ENCODE peak calls at places on chromosomes 12 and 14, in four cellular contexts. P is ovary, L is gastrocnemius medialis, R is mesendoderm. T is an unnamed sample. For H3K4me1, the result is how much of the 10 kb centered on the place peaks cover.

GRCh38 chr12:50221228-50222008 is 54.2 kb upstream of the CERS5 start:
- DNase-seq in P (no peak), L (no peak), R (peak), T (no peak)

GRCh38 chr14:35215110-35215872 is 76.9 kb upstream of the PSMA6 start:
- DNase-seq in P (no peak), L (no peak), R (peak), T (no peak)

GRCh38 chr14:56716705-56717104 is 93.6 kb downstream of the OTX2 start:
- DNase-seq in P (no peak), L (no peak), R (no peak), T (no peak)

GRCh38 chr12:118402251-118402650 is 25.9 kb downstream of the SUDS3 start:
- DNase-seq in P (no peak), L (no peak), R (no peak), T (no peak)

GRCh38 chr14:90721619-90722305 is 94.5 kb downstream of the TTC7B start:
- DNase-seq in P (no peak), L (peak), R (no peak), T (no peak)

GRCh38 chr12:76685246-76685678 is 78.7 kb upstream of the ZDHHC17 start:
- DNase-seq in P (no peak), L (no peak), R (peak), T (peak)

GRCh38 chr14:99254391-99255009 is 17.5 kb downstream of the BCL11B start:
- DNase-seq in P (no peak), L (no peak), R (no peak), T (no peak)

GRCh38 chr14:96243785-96244184 is 12.2 kb upstream of the BDKRB1 start:
- DNase-seq in P (no peak), L (no peak), R (no peak), T (no peak)

GRCh38 chr12:13345722-13346121 is 149.2 kb downstream of the EMP1 start:
- DNase-seq in P (no peak), L (no peak), R (no peak), T (no peak)

GRCh38 chr12:116636636-116637519 is 77.7 kb downstream of the MAP1LC3B2 start:
- DNase-seq in P (no peak), L (no peak), R (no peak), T (no peak)

GRCh38 chr12:6828671-6829531 is 694 bp downstream of the P3H3 start:
- DNase-seq in P (peak), L (no peak), R (peak), T (peak)

GRCh38 chr14:105890474-105891220 is 364.3 kb downstream of the TMEM121 start:
- DNase-seq in P (peak), L (no peak), R (no peak), T (peak)

GRCh38 chr12:92650228-92650822 is 52.5 kb upstream of the PLEKHG7 start:
- DNase-seq in P (no peak), L (no peak), R (no peak), T (no peak)

GRCh38 chr12:92654929-92655328 is 47.9 kb upstream of the PLEKHG7 start:
- DNase-seq in P (no peak), L (no peak), R (no peak), T (peak)

GRCh38 chr12:92648242-92649031 is 54.4 kb upstream of the PLEKHG7 start:
- DNase-seq in P (no peak), L (no peak), R (peak), T (no peak)

GRCh38 chr12:92649511-92650227 is 53.1 kb upstream of the PLEKHG7 start:
- DNase-seq in P (peak), L (peak), R (peak), T (no peak)
- H3K4me3 ChIP-seq in P (no peak), L (no peak), R (no peak), T (no peak)

GRCh38 chr12:124684971-124685688 is 117.7 kb upstream of the NCOR2 start:
- DNase-seq in P (peak), L (no peak), R (no peak), T (no peak)

GRCh38 chr12:124686001-124686884 is 118.8 kb upstream of the NCOR2 start:
- DNase-seq in P (no peak), L (no peak), R (peak), T (no peak)

GRCh38 chr12:124684496-124684895 is 117.1 kb upstream of the NCOR2 start:
- DNase-seq in P (no peak), L (no peak), R (no peak), T (no peak)

GRCh38 chr12:124686885-124687694 is 119.7 kb upstream of the NCOR2 start:
- DNase-seq in P (no peak), L (no peak), R (no peak), T (no peak)

GRCh38 chr12:124685689-124685993 is 118.2 kb upstream of the NCOR2 start:
- DNase-seq in P (no peak), L (no peak), R (no peak), T (no peak)
- H3K4me1 ChIP-seq in P (under half), L (under half), R (under half), T (under half)

GRCh38 chr14:61726772-61727658 is 31.7 kb downstream of the HIF1A start:
- DNase-seq in P (no peak), L (no peak), R (no peak), T (no peak)

GRCh38 chr14:61720302-61720677 is 25.0 kb downstream of the HIF1A start:
- DNase-seq in P (no peak), L (no peak), R (no peak), T (no peak)

GRCh38 chr14:61719344-61720301 is 24.3 kb downstream of the HIF1A start:
- DNase-seq in P (no peak), L (no peak), R (no peak), T (no peak)

DNA sequence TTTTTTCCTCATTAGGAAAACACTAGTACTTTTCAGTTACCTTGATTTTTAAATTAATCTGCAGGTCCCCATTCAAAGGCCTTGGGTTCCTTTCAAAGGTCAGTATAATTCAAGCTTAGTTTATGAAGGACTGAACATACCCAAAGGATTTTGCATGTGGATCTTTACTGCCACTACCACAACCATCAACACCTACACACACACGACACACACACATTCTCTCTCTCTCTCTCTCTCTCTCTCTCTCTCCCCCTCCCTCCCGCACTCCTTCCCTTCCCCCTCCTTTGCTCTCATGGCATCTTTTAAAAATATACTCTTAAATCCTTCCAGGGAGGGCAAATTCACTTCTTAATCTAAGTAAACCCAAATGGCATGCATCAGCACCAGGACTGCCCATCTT is 28.8 kb downstream of the HIF1A start:
- DNase-seq in P (no peak), L (no peak), R (no peak), T (no peak)
- H3K27ac ChIP-seq in P (no peak), L (no peak), R (no peak), T (no peak)

GRCh38 chr12:2690348-2691000 is 104.3 kb upstream of the FKBP4 start:
- DNase-seq in P (no peak), L (no peak), R (no peak), T (no peak)
- H3K4me3 ChIP-seq in P (peak), L (peak), R (no peak), T (no peak)

GRCh38 chr12:3048540-3048939 is 28.6 kb upstream of the TSPAN9 start:
- DNase-seq in P (no peak), L (no peak), R (no peak), T (no peak)
- H3K4me1 ChIP-seq in P (under half), L (under half), R (under half), T (under half)

GRCh38 chr12:96719671-96720362 is 187.2 kb upstream of the NEDD1 start:
- DNase-seq in P (no peak), L (no peak), R (no peak), T (no peak)
- H3K27ac ChIP-seq in P (no peak), L (no peak), R (no peak), T (no peak)

DNA sequence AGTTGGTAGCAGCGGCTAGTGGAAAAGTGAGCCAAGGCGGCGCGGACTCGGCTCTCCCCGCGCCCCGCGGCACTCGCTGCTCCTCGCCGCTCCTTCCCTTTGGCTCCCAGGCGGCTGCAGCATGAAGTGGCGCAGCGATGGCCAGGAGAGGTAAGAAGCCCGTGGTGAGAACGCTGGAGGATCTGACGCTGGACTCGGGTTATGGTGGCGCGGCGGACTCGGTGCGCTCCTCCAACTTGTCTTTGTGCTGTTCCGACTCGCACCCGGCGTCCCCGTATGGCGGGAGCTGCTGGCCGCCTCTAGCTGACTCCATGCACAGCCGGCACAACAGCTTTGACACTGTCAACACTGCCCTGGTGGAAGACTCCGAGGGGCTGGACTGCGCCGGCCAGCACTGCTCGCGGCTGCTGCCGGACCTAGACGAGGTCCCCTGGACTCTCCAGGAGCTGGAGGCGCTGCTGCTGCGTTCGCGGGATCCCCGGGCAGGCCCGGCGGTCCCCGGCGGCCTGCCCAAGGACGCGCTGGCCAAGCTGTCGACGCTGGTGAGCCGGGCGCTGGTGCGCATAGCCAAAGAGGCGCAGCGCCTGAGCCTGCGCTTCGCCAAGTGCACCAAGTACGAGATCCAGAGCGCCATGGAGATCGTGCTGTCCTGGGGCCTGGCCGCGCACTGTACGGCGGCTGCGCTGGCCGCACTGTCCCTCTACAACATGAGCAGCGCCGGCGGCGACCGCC is 225.6 kb upstream of the CRY1 start:
- DNase-seq in P (no peak), L (no peak), R (peak), T (no peak)
- H3K4me3 ChIP-seq in P (peak), L (peak), R (peak), T (peak)

GRCh38 chr12:39971348-39971747 is 134.5 kb downstream of the SLC2A13 start:
- DNase-seq in P (no peak), L (no peak), R (no peak), T (no peak)

GRCh38 chr12:39972119-39972518 is 133.8 kb downstream of the SLC2A13 start:
- DNase-seq in P (peak), L (no peak), R (peak), T (no peak)

GRCh38 chr12:39966738-39967137 is 139.1 kb downstream of the SLC2A13 start:
- DNase-seq in P (no peak), L (no peak), R (no peak), T (no peak)

DNA sequence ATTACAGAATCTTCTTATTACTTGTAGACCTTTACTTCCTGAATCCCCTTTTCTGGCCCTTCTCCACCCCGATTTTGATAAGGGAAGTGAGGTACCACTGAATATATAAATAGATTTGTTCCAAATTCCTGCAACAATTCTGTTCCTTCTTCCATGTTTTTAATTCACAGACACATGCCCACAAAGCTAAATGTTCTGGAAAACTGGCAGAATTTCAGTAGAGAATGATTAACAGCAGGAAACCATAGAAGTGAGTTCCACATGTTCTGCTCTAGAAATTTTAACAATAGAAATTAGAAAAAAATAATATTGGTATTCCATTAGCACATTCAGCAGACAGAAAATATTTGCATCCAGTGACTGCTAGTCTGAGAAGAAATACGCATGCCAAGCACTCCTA is 139.6 kb downstream of the SLC2A13 start:
- DNase-seq in P (no peak), L (no peak), R (no peak), T (no peak)
- H3K4me1 ChIP-seq in P (under half), L (under half), R (under half), T (under half)

GRCh38 chr14:100644383-100644782 is 57.2 kb upstream of the BEGAIN start:
- DNase-seq in P (no peak), L (no peak), R (no peak), T (no peak)

GRCh38 chr14:100639280-100639679 is 52.1 kb upstream of the BEGAIN start:
- DNase-seq in P (no peak), L (no peak), R (no peak), T (no peak)

GRCh38 chr14:100638211-100638855 is 51.1 kb upstream of the BEGAIN start:
- DNase-seq in P (no peak), L (no peak), R (no peak), T (no peak)

GRCh38 chr14:100641274-100641860 is 54.1 kb upstream of the BEGAIN start:
- DNase-seq in P (no peak), L (no peak), R (no peak), T (no peak)

GRCh38 chr14:100640481-100641273 is 53.5 kb upstream of the BEGAIN start:
- DNase-seq in P (no peak), L (no peak), R (no peak), T (no peak)
- H3K27ac ChIP-seq in P (no peak), L (no peak), R (no peak), T (no peak)

T was measured in right cardiac atrium.